ENCODE peak calls at places on chromosomes 13 and 19, in eight cellular contexts. O is CD8-positive, alpha-beta T cell; Q is heart right ventricle; Z is lung; E is fibroblast of mammary gland; I is Panc1; R is ascending aorta; V is AG04450. A is an unnamed sample.

GRCh38 chr19:18612772-18613588 is at the start of gene TMEM59L:
- DNase-seq in I (no peak), Z (no peak), Q (no peak), R (no peak), E (no peak), O (peak; percentile 59), V (no peak), A (no peak)

GRCh38 chr19:54106716-54107115 is 4.1 kb downstream of the NDUFA3 start:
- DNase-seq in E (no peak), O (no peak), V (no peak), Z (no peak), R (no peak), Q (no peak), I (no peak), A (no peak)

GRCh38 chr19:36136975-36137686 is 2.7 kb upstream of the CAPNS1 start:
- DNase-seq in Q (peak; percentile 63), Z (peak; percentile 86), E (peak; percentile 42), V (no peak), I (peak; percentile 59), R (peak; percentile 33), O (no peak), A (peak; percentile 97)

GRCh38 chr13:99605417-99606321 is 104.4 kb downstream of the TM9SF2 start:
- DNase-seq in R (no peak), Z (peak; percentile 32), E (peak; percentile 14), I (no peak), Q (peak; percentile 44), V (no peak), O (peak; percentile 52), A (no peak)

GRCh38 chr13:114071991-114072390 is 60.4 kb downstream of the RASA3 start:
- DNase-seq in Q (no peak), E (no peak), I (no peak), O (no peak), V (no peak), R (no peak), Z (no peak), A (no peak)

GRCh38 chr13:35884211-35884610 is 247.0 kb downstream of the DCLK1 start:
- DNase-seq in O (no peak), R (no peak), V (no peak), I (no peak), Z (no peak), Q (no peak), E (peak; percentile 30), A (no peak)

GRCh38 chr13:21354721-21355120 is 104.4 kb downstream of the ZDHHC20 start:
- DNase-seq in V (no peak), R (no peak), E (no peak), I (no peak), Q (no peak), Z (no peak), O (no peak), A (no peak)

GRCh38 chr13:26695891-26696311 is 64.7 kb downstream of the GPR12 start:
- DNase-seq in E (no peak), V (no peak), Z (peak; percentile 26), Q (no peak), R (no peak), I (no peak), O (no peak), A (no peak)

GRCh38 chr19:36100476-36100875 is 10.5 kb upstream of the OVOL3 start:
- DNase-seq in Q (peak; percentile 73), I (no peak), V (no peak), R (no peak), E (no peak), O (no peak), Z (no peak), A (no peak)

GRCh38 chr19:47541507-47541906 is 26.6 kb upstream of the NAPA start:
- DNase-seq in Q (no peak), E (no peak), O (peak; percentile 46), V (no peak), I (no peak), Z (no peak), R (no peak), A (no peak)

GRCh38 chr13:76852991-76853390 is 33.2 kb downstream of the KCTD12 start:
- DNase-seq in O (no peak), E (peak; percentile 85), R (no peak), I (no peak), Z (no peak), Q (no peak), V (no peak), A (no peak)

GRCh38 chr19:21590868-21591267 is 85.5 kb downstream of the ZNF429 start:
- DNase-seq in E (no peak), R (no peak), Z (no peak), V (no peak), O (no peak), I (no peak), Q (no peak), A (no peak)

GRCh38 chr19:19279853-19280252 is 6.8 kb upstream of the TM6SF2 start:
- DNase-seq in V (no peak), Z (no peak), O (no peak), Q (no peak), I (no peak), R (no peak), E (no peak), A (no peak)

GRCh38 chr13:38045278-38046048 is 175.9 kb upstream of the TRPC4 start:
- DNase-seq in V (no peak), I (no peak), E (peak; percentile 44), O (no peak), Z (no peak), R (no peak), Q (no peak), A (no peak)

GRCh38 chr13:98775844-98776598 is 23.5 kb upstream of the SLC15A1 start:
- DNase-seq in Z (no peak), O (no peak), V (no peak), R (no peak), I (peak; percentile 24), E (peak; percentile 59), Q (no peak), A (no peak)

GRCh38 chr19:13788991-13789390 is 6.3 kb upstream of the ZSWIM4 start:
- DNase-seq in E (peak; percentile 66), R (no peak), O (peak; percentile 40), Z (no peak), Q (no peak), I (no peak), V (no peak), A (no peak)

GRCh38 chr19:16197188-16197621 is 506 bp upstream of the AP1M1 start:
- DNase-seq in I (peak; percentile 2), E (peak; percentile 99), Z (no peak), O (no peak), V (peak; percentile 55), Q (no peak), R (no peak), A (no peak)

GRCh38 chr19:35123573-35123972 is 8.0 kb downstream of the FXYD3 start:
- DNase-seq in I (no peak), R (peak; percentile 53), Z (no peak), O (no peak), Q (no peak), E (no peak), V (no peak), A (no peak)

GRCh38 chr13:24202215-24202614 is 41.7 kb downstream of the SPATA13 start:
- DNase-seq in E (no peak), I (no peak), O (no peak), R (no peak), V (no peak), Z (no peak), Q (no peak), A (peak; percentile 91)

GRCh38 chr19:34943861-34944573 is 17.3 kb downstream of the ZNF30 start:
- DNase-seq in I (no peak), Z (no peak), R (no peak), Q (no peak), V (no peak), E (no peak), O (no peak), A (no peak)

GRCh38 chr13:28564030-28564429 is 69.1 kb upstream of the FLT1 start:
- DNase-seq in I (no peak), Q (no peak), O (no peak), Z (peak; percentile 88), E (no peak), R (no peak), V (no peak), A (peak; percentile 66)

GRCh38 chr13:21328836-21329477 is 130.1 kb downstream of the ZDHHC20 start:
- DNase-seq in R (no peak), O (no peak), V (no peak), Z (no peak), I (no peak), Q (no peak), E (no peak), A (no peak)

GRCh38 chr13:110525328-110526319 is 35.9 kb downstream of the RAB20 start:
- DNase-seq in R (no peak), O (no peak), E (no peak), Z (no peak), V (no peak), Q (peak; percentile 54), I (no peak), A (no peak)
- H3K4me3 ChIP-seq in R (no peak overlapping the region), O (no peak overlapping the region), E (no peak overlapping the region), Z (no peak overlapping the region), V (no peak overlapping the region), Q (no peak overlapping the region), I (no peak overlapping the region), A (no peak overlapping the region)

DNA sequence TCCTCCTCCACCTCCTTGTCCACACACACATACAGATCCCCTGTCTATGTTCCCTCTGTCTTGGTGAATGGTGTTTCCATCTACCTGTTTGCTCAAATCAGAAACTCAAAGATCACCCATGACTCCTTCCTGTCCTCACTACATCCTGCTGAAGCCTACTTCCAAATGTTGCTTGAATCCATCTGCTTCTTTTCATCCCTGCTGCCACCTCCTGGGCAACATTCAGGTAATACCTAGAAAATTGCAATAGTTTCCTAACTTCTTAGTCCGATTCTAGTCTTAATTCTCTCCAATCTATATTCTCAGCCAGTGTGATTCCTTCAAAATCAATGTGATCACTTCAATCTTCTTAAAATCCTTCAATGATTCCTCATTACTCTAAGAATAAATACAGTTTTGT is 155.5 kb upstream of the STARD13 start:
- DNase-seq in O (no peak), R (no peak), Q (no peak), V (no peak), E (peak; percentile 48), Z (no peak), I (no peak), A (no peak)
- TF ChIP-seq CTCF in O (no peak), R (no peak), Q (peak; percentile 15), V (peak; percentile 29), E (peak; percentile 30), Z (no peak), I (peak; percentile 43), A (peak; percentile 27)

GRCh38 chr19:1410789-1411188 is 3.4 kb downstream of the DAZAP1 start:
- DNase-seq in O (no peak), E (no peak), V (no peak), I (no peak), R (no peak), Z (no peak), Q (no peak), A (no peak)
- H3K4me3 ChIP-seq in O (no peak overlapping the region), E (no peak overlapping the region), V (no peak overlapping the region), I (no peak overlapping the region), R (no peak overlapping the region), Z (no peak overlapping the region), Q (no peak overlapping the region), A (peak overlapping the region; percentile 93)

DNA sequence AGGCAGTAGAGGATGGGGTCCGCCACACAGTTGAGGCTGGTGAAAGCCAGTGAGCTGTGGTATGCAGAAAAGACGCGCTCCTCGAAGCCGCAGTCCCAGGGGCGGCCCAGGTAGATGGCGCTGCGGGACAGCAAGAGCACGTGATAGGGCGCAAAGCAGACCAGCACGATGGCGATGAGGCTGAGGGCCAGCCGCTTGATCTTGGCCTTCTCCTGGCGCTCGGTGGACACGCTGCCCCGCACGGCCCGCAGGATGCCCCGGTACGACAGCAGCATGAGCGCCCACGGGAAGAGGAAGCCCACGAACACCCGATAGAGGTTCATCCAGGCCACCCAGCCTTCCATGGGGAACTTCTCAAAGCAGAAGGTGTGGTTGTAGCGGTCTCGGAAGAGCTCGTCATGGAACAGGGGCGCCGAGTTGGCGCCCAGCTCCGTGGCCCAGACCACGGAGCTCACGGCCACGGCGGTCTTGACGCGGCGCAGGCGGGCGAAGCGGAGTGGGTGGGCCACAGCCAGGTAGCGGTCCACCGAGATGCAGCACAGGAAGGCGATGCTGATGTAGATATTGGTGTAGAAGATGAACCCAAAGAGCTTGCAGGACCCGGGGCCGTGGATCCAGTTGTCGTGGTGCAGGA is 6.5 kb upstream of the OPA3 start:
- DNase-seq in V (no peak), E (peak; percentile 39), Q (no peak), O (peak; percentile 39), R (no peak), Z (peak; percentile 50), I (no peak), A (no peak)
- TF ChIP-seq CTCF in V (peak; percentile 43), E (peak; percentile 32), Q (peak; percentile 22), O (peak; percentile 31), R (no peak), Z (no peak), I (no peak), A (no peak)